ENCODE peak calls at places on chromosomes 2 and 18, in nine cellular contexts. P is fibroblast of lung; T is heart left ventricle; W is CD8-positive, alpha-beta T cell; V is cardiac muscle cell; U is astrocyte; I is psoas muscle; C is BJ; E is GM12865. Q is an unnamed sample.

GRCh38 chr2:9991829-9992273 is 40.4 kb downstream of the GRHL1 start:
- DNase-seq in P (peak), W (no peak), I (no peak), E (no peak), V (no peak), U (peak), C (no peak), T (no peak), Q (no peak)

GRCh38 chr2:27217173-27218121 is at the start of gene CAD:
- DNase-seq in V (peak), C (no peak), W (peak), I (peak), T (peak), U (peak), P (peak), E (peak), Q (peak)

GRCh38 chr18:22108674-22109073 is 60.7 kb upstream of the GATA6 start:
- DNase-seq in E (no peak), P (no peak), W (no peak), I (no peak), T (no peak), U (no peak), V (no peak), C (no peak), Q (peak)

GRCh38 chr2:143034292-143035074 is 94.7 kb upstream of the ARHGAP15 start:
- DNase-seq in T (no peak), W (peak), C (peak), P (peak), E (peak), I (no peak), V (peak), U (peak), Q (peak)

GRCh38 chr2:171347591-171348032 is 86.2 kb downstream of the METTL8 start:
- DNase-seq in V (peak), P (peak), W (no peak), C (peak), I (no peak), E (peak), U (peak), T (no peak), Q (peak)

GRCh38 chr2:95001117-95001551 is 24.4 kb upstream of the MAL start:
- DNase-seq in U (no peak), E (no peak), I (no peak), T (no peak), W (no peak), V (no peak), C (no peak), P (no peak), Q (no peak)

GRCh38 chr2:138364554-138365162 is 136.9 kb upstream of the SPOPL start:
- DNase-seq in I (no peak), W (no peak), V (no peak), T (no peak), U (peak), C (peak), P (peak), E (no peak), Q (peak)

GRCh38 chr2:56654936-56655335 is 471.1 kb downstream of the CCDC85A start:
- DNase-seq in C (no peak), T (no peak), I (no peak), P (peak), E (no peak), U (peak), V (no peak), W (no peak), Q (peak)

GRCh38 chr18:3441290-3441689 is 8.7 kb upstream of the TGIF1 start:
- DNase-seq in E (no peak), C (no peak), P (no peak), U (no peak), T (no peak), V (peak), W (no peak), I (no peak), Q (peak)

GRCh38 chr18:47881752-47882455 is 48.6 kb downstream of the SMAD2 start:
- DNase-seq in C (no peak), T (no peak), I (no peak), U (peak), P (peak), E (no peak), V (no peak), W (no peak), Q (peak)

GRCh38 chr18:50203801-50204604 is 9.1 kb upstream of the MYO5B start:
- DNase-seq in V (peak), E (peak), W (no peak), T (peak), P (peak), I (no peak), C (no peak), U (peak), Q (peak)

GRCh38 chr18:70991577-70991976 is 702.7 kb downstream of the SOCS6 start:
- DNase-seq in U (peak), E (no peak), P (peak), T (no peak), I (no peak), W (no peak), V (no peak), C (no peak), Q (peak)

GRCh38 chr2:122186761-122187222 is 431.3 kb downstream of the TSN start:
- DNase-seq in T (no peak), V (peak), P (no peak), U (no peak), I (no peak), C (no peak), E (no peak), W (no peak), Q (no peak)

GRCh38 chr2:23497063-23497462 is 112.1 kb downstream of the KLHL29 start:
- DNase-seq in C (no peak), I (peak), V (no peak), U (peak), E (no peak), P (peak), T (no peak), W (no peak), Q (peak)

GRCh38 chr2:1855150-1855549 is 110.8 kb upstream of the PXDN start:
- DNase-seq in W (no peak), T (no peak), E (no peak), P (peak), C (no peak), V (peak), U (peak), I (no peak), Q (no peak)

GRCh38 chr2:860259-860855 is 90.3 kb upstream of the SNTG2 start:
- DNase-seq in E (no peak), T (no peak), W (no peak), I (no peak), C (no peak), U (no peak), V (no peak), P (no peak), Q (no peak)

GRCh38 chr2:69291004-69291650 is 95.9 kb downstream of the GFPT1 start:
- DNase-seq in W (no peak), T (no peak), V (no peak), C (no peak), E (no peak), I (no peak), P (peak), U (peak), Q (peak)

GRCh38 chr2:205687018-205687956 is 5.0 kb downstream of the NRP2 start:
- DNase-seq in C (no peak), P (no peak), U (no peak), T (no peak), I (no peak), E (no peak), W (no peak), V (no peak), Q (no peak)

GRCh38 chr2:205686231-205687017 is 4.1 kb downstream of the NRP2 start:
- DNase-seq in P (no peak), U (no peak), W (no peak), I (no peak), T (no peak), E (no peak), C (no peak), V (peak), Q (no peak)

GRCh38 chr2:205684871-205685313 is 2.6 kb downstream of the NRP2 start:
- DNase-seq in I (no peak), E (no peak), P (peak), T (no peak), U (peak), V (peak), C (no peak), W (no peak), Q (no peak)

GRCh38 chr2:205683991-205684390 is 1.7 kb downstream of the NRP2 start:
- DNase-seq in C (no peak), P (no peak), W (no peak), U (no peak), V (no peak), E (no peak), T (no peak), I (no peak), Q (no peak)

DNA sequence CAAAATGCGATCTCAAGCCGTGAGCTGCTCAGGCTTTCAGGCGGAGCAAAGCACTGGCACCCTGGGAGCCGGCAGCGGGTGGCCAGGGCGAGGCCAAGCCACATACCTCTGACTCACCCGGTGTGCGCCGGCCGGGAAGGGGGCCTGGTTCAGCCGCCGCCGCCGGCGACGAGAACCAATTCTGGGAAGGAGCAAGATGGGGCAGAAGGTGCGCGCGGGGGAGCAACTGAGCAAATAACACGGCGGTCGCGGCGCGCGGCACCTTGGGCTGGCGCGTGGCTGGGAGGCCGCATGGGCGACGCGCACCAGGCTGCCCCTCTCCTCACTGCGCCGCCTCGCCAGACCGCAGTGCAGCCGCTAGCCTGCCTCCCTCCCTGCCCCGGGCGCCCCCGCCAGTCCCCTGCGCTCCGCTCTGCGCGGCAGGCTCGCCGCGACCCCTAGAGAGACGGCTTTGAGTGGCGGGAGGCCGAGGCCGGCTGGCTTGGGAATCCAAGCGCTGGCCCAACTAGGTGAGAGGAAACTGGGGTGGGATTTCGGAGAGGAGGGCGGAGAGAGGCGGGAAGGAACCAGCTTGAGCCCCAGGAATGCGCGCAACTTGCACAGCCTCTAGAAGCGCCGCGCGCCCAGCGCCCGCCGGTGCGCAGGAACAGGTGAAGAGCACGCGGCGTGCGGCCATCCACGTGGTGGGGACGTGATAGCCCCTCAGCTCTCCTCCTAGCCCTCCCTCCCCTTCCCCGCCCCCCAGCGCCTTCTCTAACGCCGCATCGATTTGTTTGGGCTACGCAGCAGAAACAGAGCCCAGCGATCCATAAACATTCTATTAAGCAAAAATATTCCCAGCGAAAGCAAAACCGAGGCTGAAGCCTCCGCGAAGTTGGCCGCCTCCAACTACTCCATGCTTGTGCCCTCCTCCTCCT is 3.3 kb downstream of the NRP2 start:
- DNase-seq in E (no peak), P (peak), T (no peak), I (no peak), U (peak), W (no peak), C (no peak), V (peak), Q (peak)
- H3K4me3 ChIP-seq in E (peak), P (peak), T (peak), I (peak), U (peak), W (no peak), C (peak), V (peak), Q (peak)

DNA sequence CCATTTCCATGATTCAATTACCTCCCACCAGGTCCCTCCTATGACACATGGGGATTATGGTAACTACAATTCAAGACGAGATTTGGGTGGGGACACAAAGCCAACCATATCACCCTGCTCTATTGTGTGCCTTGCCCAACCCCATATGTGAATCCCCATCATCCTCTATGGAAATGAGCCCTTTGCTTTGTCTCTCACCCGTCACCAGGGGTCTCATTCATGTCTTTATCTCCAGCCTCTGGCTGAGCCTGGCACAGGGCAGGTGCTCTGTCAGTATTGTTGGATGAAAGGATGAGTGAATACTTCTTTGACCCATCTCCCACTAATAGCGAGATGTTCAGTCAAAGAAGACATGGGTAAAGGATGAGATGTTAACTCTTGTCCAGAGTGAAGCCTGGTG is 116.6 kb upstream of the LGALSL start:
- DNase-seq in V (no peak), C (no peak), U (no peak), I (no peak), P (no peak), T (no peak), W (no peak), E (no peak), Q (no peak)
- TF ChIP-seq CTCF in V (no peak), C (no peak), U (no peak), I (no peak), P (no peak), T (no peak), W (no peak), E (no peak), Q (no peak)

DNA sequence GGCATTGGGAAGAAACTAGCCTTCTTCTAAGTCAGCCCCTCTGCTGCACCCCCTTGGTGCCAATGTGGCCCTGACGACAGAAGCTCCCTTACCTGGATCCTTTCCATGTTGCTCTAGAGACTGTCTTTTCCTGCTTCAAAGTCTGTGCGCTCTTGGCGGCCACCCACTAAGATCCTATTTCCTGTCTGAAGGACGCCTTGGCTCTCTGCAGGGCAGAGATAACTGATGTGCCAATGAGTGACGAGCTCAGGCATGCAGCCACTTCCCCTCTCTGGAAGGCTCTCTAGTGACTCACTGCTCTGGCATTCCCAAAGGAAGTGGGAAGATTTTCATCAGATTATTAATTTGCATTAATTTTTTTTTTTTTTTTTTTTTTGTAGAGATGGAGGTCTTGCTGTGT is 273.5 kb downstream of the CDH20 start:
- DNase-seq in E (no peak), I (peak), U (peak), T (peak), P (peak), W (no peak), C (peak), V (peak), Q (peak)
- H3K4me3 ChIP-seq in E (no peak), I (peak), U (peak), T (peak), P (peak), W (no peak), C (peak), V (peak), Q (peak)

GRCh38 chr2:37083873-37084792 is at the start of the genes GPATCH11 and HEATR5B:
- DNase-seq in T (peak), I (peak), V (peak), U (peak), E (peak), W (peak), P (peak), C (peak), Q (peak)
- TF ChIP-seq CTCF in T (no peak), I (no peak), V (no peak), U (no peak), E (no peak), W (no peak), P (no peak), C (no peak), Q (no peak)

DNA sequence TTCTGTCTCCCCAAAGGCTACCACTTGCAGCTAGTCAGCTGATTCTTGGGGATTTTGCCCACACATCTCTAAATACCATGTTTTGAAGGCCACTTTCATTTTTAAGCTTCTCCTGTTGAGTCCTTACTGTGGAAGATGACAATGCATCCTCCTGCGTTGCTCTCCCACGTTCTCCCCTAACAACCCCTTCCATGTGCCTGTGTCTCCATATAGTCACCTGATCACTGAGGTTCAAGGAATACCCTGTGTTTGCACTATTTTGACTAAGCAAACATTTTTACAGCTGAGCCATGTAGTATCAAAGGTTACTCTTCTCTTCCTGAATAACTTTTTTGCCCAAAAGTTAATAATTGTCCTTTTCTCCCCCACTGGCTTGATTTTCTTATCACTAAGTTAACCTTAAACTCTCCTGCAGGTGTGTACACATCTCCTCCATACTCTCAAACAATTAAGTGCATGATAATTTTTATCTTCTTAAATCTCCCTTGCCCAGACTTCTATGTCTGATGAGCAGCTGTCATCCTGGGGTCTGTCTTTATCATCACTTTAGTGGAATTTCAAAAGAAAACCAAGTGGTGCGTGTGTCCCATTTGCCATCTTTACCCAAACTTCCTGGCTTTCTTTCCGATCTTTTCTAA is 85.3 kb upstream of the SPATS2L start:
- DNase-seq in T (no peak), P (no peak), W (no peak), U (no peak), C (no peak), V (no peak), I (no peak), E (no peak), Q (no peak)
- H3K4me3 ChIP-seq in T (no peak), P (no peak), W (no peak), U (no peak), C (no peak), V (no peak), I (no peak), E (no peak), Q (no peak)

GRCh38 chr2:187544371-187545080 is 9.7 kb downstream of the TFPI start:
- DNase-seq in P (peak), V (no peak), I (peak), C (no peak), U (peak), W (no peak), T (no peak), E (no peak), Q (peak)

GRCh38 chr2:187543488-187543887 is 10.7 kb downstream of the TFPI start:
- DNase-seq in T (no peak), U (peak), W (no peak), I (no peak), C (no peak), E (no peak), P (no peak), V (no peak), Q (no peak)

GRCh38 chr2:187545238-187545751 is 8.9 kb downstream of the TFPI start:
- DNase-seq in I (no peak), T (no peak), P (peak), U (peak), E (no peak), W (no peak), C (no peak), V (no peak), Q (no peak)

GRCh38 chr2:187542123-187542522 is 12.1 kb downstream of the TFPI start:
- DNase-seq in U (peak), V (no peak), P (peak), C (no peak), E (no peak), I (no peak), W (no peak), T (no peak), Q (no peak)

GRCh38 chr2:187541086-187542085 is 12.8 kb downstream of the TFPI start:
- DNase-seq in P (peak), V (no peak), W (no peak), U (peak), E (no peak), I (no peak), C (peak), T (no peak), Q (peak)
- TF ChIP-seq CTCF in P (no peak), V (no peak), W (no peak), U (no peak), E (no peak), I (no peak), C (no peak), T (no peak), Q (no peak)

DNA sequence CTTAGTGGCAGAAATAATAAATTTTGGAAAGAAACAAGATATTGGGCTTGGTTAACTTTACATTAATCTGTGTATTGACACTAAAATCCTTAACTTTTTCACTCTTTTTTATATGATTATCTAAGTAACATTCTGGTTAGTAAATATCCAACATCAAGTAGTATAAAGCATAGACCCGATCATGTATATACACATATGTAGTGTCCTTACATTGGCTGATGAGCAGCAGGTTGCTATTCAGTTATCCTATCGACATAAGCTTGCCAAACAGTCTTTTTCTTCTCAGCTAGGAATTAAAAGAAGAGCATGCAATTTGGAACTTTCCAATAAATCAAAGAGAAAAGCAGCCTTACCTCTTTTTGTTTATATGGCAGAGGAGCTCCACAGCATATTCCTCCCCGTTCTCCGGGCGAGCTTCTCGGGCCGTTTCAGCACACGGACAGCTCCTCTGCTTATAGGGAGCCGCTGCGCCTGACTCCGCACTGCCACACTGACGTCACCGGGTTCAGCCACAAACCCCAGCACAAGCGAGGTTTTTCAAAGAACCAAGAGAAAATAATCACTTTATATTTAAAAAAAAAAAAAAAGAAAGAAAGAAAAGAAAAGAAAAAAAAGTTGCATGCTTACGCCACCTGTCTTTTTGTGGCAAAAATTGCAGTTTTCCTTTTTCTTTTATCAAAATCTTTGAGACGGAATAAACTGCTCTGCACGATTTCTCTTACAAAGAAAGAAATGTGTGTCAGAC is at the start of gene SCG2:
- DNase-seq in C (no peak), P (peak), U (peak), T (peak), E (peak), I (peak), V (peak), W (peak), Q (peak)
- H3K4me3 ChIP-seq in C (no peak), P (peak), U (no peak), T (peak), E (no peak), I (no peak), V (no peak), W (no peak), Q (peak)

Q was measured in fibroblast of the aortic adventitia.